ENCODE peak calls at places on chromosomes 2 and 18, in six cellular contexts. S is CD4-positive, alpha-beta memory T cell; Z is heart left ventricle; E is Panc1; I is brain microvascular endothelial cell; Q is aorta. W is an unnamed sample. For H3K27me3, the result is how much of the 10 kb centered on the place peaks cover.

GRCh38 chr2:9657731-9658130 is 26.9 kb upstream of the YWHAQ start:
- DNase-seq in S (no peak), Z (no peak), E (no peak), I (no peak), Q (no peak), W (no peak)

GRCh38 chr2:44843641-44844040 is 97.9 kb upstream of the SIX3 start:
- DNase-seq in S (no peak), Z (no peak), E (no peak), I (no peak), Q (no peak), W (no peak)

GRCh38 chr18:63427566-63427965 is 5.3 kb upstream of the VPS4B start:
- DNase-seq in S (no peak), Z (no peak), E (no peak), I (no peak), Q (no peak), W (no peak)

GRCh38 chr2:143513081-143513480 is 383.9 kb downstream of the ARHGAP15 start:
- DNase-seq in S (no peak), Z (peak), E (peak), I (peak), Q (peak), W (peak)

GRCh38 chr18:79527656-79528055 is 131.9 kb downstream of the NFATC1 start:
- DNase-seq in S (no peak), Z (no peak), E (no peak), I (no peak), Q (peak), W (no peak)

GRCh38 chr2:61220768-61221167 is 58.8 kb downstream of the C2orf74 start:
- DNase-seq in S (no peak), Z (no peak), E (no peak), I (peak), Q (no peak), W (no peak)

GRCh38 chr2:39115556-39115955 is 5.3 kb downstream of the SOS1 start:
- DNase-seq in S (no peak), Z (no peak), E (no peak), I (no peak), Q (no peak), W (no peak)

GRCh38 chr2:71453404-71454220 is at the start of gene DYSF:
- DNase-seq in S (peak), Z (peak), E (no peak), I (no peak), Q (peak), W (no peak)

GRCh38 chr18:58466636-58467205 is 162.2 kb downstream of the ALPK2 start:
- DNase-seq in S (no peak), Z (no peak), E (no peak), I (no peak), Q (no peak), W (no peak)

GRCh38 chr2:14633451-14634211 is 1.1 kb downstream of the LRATD1 start:
- DNase-seq in S (no peak), Z (peak), E (no peak), I (no peak), Q (peak), W (no peak)

GRCh38 chr2:216915548-216916128 is 55.8 kb upstream of the TNP1 start:
- DNase-seq in S (no peak), Z (no peak), E (no peak), I (no peak), Q (no peak), W (no peak)

GRCh38 chr2:195861821-195862220 is 204.8 kb downstream of the SLC39A10 start:
- DNase-seq in S (no peak), Z (no peak), E (no peak), I (no peak), Q (no peak), W (peak)

GRCh38 chr2:109125595-109126500 is 3.2 kb upstream of the SH3RF3 start:
- DNase-seq in S (no peak), Z (no peak), E (no peak), I (peak), Q (no peak), W (peak)

GRCh38 chr18:46485675-46486200 is 171.3 kb downstream of the LOXHD1 start:
- DNase-seq in S (no peak), Z (no peak), E (no peak), I (no peak), Q (no peak), W (no peak)

GRCh38 chr2:56465491-56465890 is 281.7 kb downstream of the CCDC85A start:
- DNase-seq in S (no peak), Z (no peak), E (no peak), I (no peak), Q (no peak), W (no peak)

GRCh38 chr18:9818423-9818734 is 67.4 kb upstream of the TXNDC2 start:
- DNase-seq in S (no peak), Z (no peak), E (no peak), I (no peak), Q (no peak), W (no peak)

GRCh38 chr2:227625420-227625819 is 8.1 kb downstream of the SCYGR4 start:
- DNase-seq in S (no peak), Z (no peak), E (no peak), I (no peak), Q (no peak), W (no peak)

GRCh38 chr2:223101340-223102039 is 49.5 kb downstream of the KCNE4 start:
- DNase-seq in S (no peak), Z (no peak), E (peak), I (peak), Q (no peak), W (no peak)

GRCh38 chr2:165239826-165240618 is 808 bp downstream of the SCN2A start:
- DNase-seq in S (no peak), Z (no peak), E (no peak), I (no peak), Q (no peak), W (no peak)

GRCh38 chr2:24498121-24498520 is 7.1 kb downstream of the NCOA1 start:
- DNase-seq in S (no peak), Z (no peak), E (no peak), I (no peak), Q (no peak), W (no peak)

GRCh38 chr18:35993013-35993412 is 20.5 kb downstream of the RMP24 start:
- DNase-seq in S (no peak), Z (peak), E (no peak), I (no peak), Q (no peak), W (no peak)

GRCh38 chr18:75075016-75075305 is 134.0 kb downstream of the PTGR3 start:
- DNase-seq in S (no peak), Z (no peak), E (no peak), I (no peak), Q (no peak), W (no peak)

GRCh38 chr2:95054016-95054415 is 28.5 kb downstream of the MAL start:
- DNase-seq in S (no peak), Z (no peak), E (no peak), I (no peak), Q (no peak), W (no peak)

GRCh38 chr18:58335821-58336220 is 291.8 kb downstream of the NEDD4L start:
- DNase-seq in S (no peak), Z (no peak), E (no peak), I (no peak), Q (no peak), W (no peak)

GRCh38 chr18:28412521-28412920 is 235.6 kb upstream of the CDH2 start:
- DNase-seq in S (no peak), Z (no peak), E (no peak), I (no peak), Q (no peak), W (no peak)

GRCh38 chr2:202249521-202249850 is 11.1 kb upstream of the SUMO1 start:
- DNase-seq in S (no peak), Z (no peak), E (no peak), I (no peak), Q (no peak), W (no peak)

GRCh38 chr2:227597993-227598392 is 700 bp upstream of the SCYGR2 start:
- DNase-seq in S (no peak), Z (no peak), E (no peak), I (no peak), Q (no peak), W (no peak)

GRCh38 chr2:19675856-19676460 is 225.8 kb downstream of the TTC32 start:
- DNase-seq in S (no peak), Z (no peak), E (no peak), I (no peak), Q (no peak), W (peak)

GRCh38 chr2:20525041-20526035 is 78.5 kb downstream of the RHOB start:
- DNase-seq in S (no peak), Z (peak), E (no peak), I (peak), Q (no peak), W (no peak)

DNA sequence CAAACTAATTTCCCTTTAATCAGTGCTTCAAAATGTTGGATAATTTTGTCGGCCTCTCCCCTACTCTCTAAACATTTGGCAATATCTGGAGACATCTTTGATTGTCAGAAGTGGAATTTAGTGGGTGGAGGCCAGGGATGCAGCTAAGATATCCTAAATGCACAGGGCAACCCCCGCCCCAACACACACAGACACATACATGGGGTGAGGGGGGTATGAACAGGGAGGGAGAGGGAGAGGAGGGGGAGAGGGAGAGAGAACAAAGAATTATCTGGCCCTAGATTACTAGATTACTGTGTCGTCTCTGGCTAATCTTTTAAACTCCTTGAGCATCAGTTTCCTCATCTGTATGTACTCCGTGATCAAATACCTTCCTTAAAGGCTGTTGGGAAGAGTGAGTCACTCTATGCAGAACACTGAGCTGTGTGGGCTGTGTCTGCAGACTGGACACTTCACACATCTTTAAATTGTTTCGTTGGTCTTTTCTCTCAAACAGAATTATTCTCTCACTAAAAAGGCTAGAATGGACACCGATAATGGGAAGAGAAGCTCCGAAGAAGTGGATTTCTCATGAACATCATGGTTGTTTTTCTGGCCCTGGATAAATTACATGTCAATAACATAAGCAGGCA is 2.9 kb downstream of the RNF149 start:
- DNase-seq in S (no peak), Z (no peak), E (no peak), I (peak), Q (no peak), W (no peak)
- H3K4me3 ChIP-seq in S (peak), Z (peak), E (no peak), I (no peak), Q (peak), W (peak)

GRCh38 chr2:157840568-157841156 is 35.5 kb downstream of the ACVR1 start:
- DNase-seq in S (no peak), Z (peak), E (no peak), I (no peak), Q (peak), W (no peak)
- H3K27ac ChIP-seq in S (no peak), Z (peak), E (peak), I (no peak), Q (peak), W (no peak)

GRCh38 chr2:105143094-105143466 is 98.5 kb upstream of the GPR45 start:
- DNase-seq in S (no peak), Z (no peak), E (no peak), I (no peak), Q (no peak), W (no peak)
- H3K27me3 ChIP-seq in S (under half), Z (under half), E (under half), I (under half), Q (under half), W (under half)

DNA sequence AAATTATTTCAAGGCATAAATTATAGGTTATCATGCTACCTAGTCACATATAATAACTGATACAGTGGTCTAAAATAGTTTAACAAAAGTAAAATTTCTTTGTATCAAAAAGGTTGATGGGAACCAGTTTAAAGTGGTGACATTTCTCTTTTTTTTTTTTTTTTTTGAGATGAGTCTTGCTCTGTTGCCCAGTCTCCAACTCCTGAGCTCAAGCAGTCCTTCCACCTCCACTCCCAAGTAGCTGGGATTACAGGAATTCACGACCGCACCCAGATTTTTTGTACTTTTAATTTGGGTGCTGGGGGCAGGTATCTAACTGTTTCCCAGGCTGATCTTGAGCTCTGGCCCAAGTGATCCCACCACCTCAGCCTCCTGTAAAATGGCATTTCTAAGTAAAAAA is 999 bp upstream of the NMI start:
- DNase-seq in S (peak), Z (no peak), E (no peak), I (no peak), Q (no peak), W (no peak)
- H3K4me3 ChIP-seq in S (peak), Z (peak), E (peak), I (no peak), Q (no peak), W (no peak)

DNA sequence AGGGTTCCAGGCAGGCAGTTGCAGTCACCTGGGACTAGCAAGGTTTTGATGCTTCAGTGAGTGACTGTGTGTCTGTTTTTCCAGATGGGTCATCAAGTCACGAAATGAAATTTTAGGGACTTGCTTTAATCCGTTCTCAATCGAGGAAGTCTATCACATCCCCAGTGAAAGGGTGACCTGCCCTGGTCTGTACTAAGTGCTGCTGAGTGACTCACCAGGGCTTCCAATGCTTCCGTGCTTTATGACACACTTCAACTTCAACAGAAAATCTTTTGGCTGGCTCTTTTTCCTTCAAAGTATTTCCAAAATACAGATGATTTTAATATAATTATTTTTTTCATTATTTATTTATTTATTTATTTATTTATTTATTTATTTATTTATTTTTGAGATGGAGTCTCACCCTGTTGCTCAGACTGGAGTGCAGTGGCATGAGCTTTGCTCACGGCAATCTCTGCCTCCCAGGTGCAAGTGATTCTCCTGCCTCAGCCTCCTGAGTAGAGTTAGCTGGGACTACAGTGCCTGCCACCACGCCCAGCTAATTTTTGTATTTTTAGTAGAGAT is 18.4 kb downstream of the TFCP2L1 start:
- DNase-seq in S (no peak), Z (no peak), E (no peak), I (no peak), Q (no peak), W (no peak)
- H3K27ac ChIP-seq in S (no peak), Z (no peak), E (no peak), I (no peak), Q (no peak), W (no peak)

GRCh38 chr2:102636283-102636907 is 17.0 kb downstream of the SLC9A2 start:
- DNase-seq in S (no peak), Z (no peak), E (no peak), I (no peak), Q (no peak), W (no peak)
- H3K27me3 ChIP-seq in S (under half), Z (under half), E (under half), I (under half), Q (under half), W (under half)

W was measured in AG04450.